ENCODE peak calls at places on chromosomes 3 and 15, in eight cellular contexts. One of them, this sample, is unnamed.

GRCh38 chr15:41637086-41637485 is 23.1 kb upstream of the MGA start:
- DNase-seq in dorsolateral prefrontal cortex: no peak
- DNase-seq in fibroblast of villous mesenchyme: no peak
- DNase-seq in breast epithelium: no peak
- DNase-seq in CD8-positive, alpha-beta T cell: no peak
- DNase-seq in upper lobe of right lung: no peak
- DNase-seq in colonic mucosa: no peak
- DNase-seq in kidney epithelial cell: no peak
- DNase-seq in this sample: no peak

GRCh38 chr15:36501063-36501678 is 78.3 kb upstream of the CDIN1 start:
- DNase-seq in upper lobe of right lung: no peak
- DNase-seq in fibroblast of villous mesenchyme: peak; percentile 66
- DNase-seq in CD8-positive, alpha-beta T cell: no peak
- DNase-seq in kidney epithelial cell: peak; percentile 50
- DNase-seq in breast epithelium: no peak
- DNase-seq in colonic mucosa: peak; percentile 25
- DNase-seq in dorsolateral prefrontal cortex: no peak
- DNase-seq in this sample: peak; percentile 83

GRCh38 chr3:143120716-143121239 is 1.2 kb downstream of the CHST2 start:
- DNase-seq in breast epithelium: no peak
- DNase-seq in dorsolateral prefrontal cortex: no peak
- DNase-seq in fibroblast of villous mesenchyme: no peak
- DNase-seq in CD8-positive, alpha-beta T cell: peak; percentile 25
- DNase-seq in colonic mucosa: peak; percentile 22
- DNase-seq in upper lobe of right lung: peak; percentile 68
- DNase-seq in kidney epithelial cell: no peak
- DNase-seq in this sample: peak; percentile 65

GRCh38 chr3:41002104-41002503 is 197.2 kb upstream of the CTNNB1 start:
- DNase-seq in upper lobe of right lung: no peak
- DNase-seq in fibroblast of villous mesenchyme: no peak
- DNase-seq in colonic mucosa: no peak
- DNase-seq in dorsolateral prefrontal cortex: no peak
- DNase-seq in kidney epithelial cell: no peak
- DNase-seq in CD8-positive, alpha-beta T cell: no peak
- DNase-seq in breast epithelium: no peak
- DNase-seq in this sample: no peak

GRCh38 chr3:44077267-44077666 is 164.4 kb upstream of the TOPAZ1 start:
- DNase-seq in fibroblast of villous mesenchyme: no peak
- DNase-seq in dorsolateral prefrontal cortex: no peak
- DNase-seq in CD8-positive, alpha-beta T cell: no peak
- DNase-seq in colonic mucosa: no peak
- DNase-seq in breast epithelium: no peak
- DNase-seq in kidney epithelial cell: no peak
- DNase-seq in upper lobe of right lung: no peak
- DNase-seq in this sample: peak; percentile 45

GRCh38 chr15:85778107-85778776 is 16.5 kb downstream of the KLHL25 start:
- DNase-seq in kidney epithelial cell: no peak
- DNase-seq in fibroblast of villous mesenchyme: no peak
- DNase-seq in breast epithelium: no peak
- DNase-seq in upper lobe of right lung: no peak
- DNase-seq in CD8-positive, alpha-beta T cell: no peak
- DNase-seq in colonic mucosa: no peak
- DNase-seq in dorsolateral prefrontal cortex: no peak
- DNase-seq in this sample: no peak

GRCh38 chr3:169133178-169134161 is 530.0 kb downstream of the MECOM start:
- DNase-seq in fibroblast of villous mesenchyme: peak; percentile 37
- DNase-seq in kidney epithelial cell: no peak
- DNase-seq in upper lobe of right lung: no peak
- DNase-seq in dorsolateral prefrontal cortex: no peak
- DNase-seq in CD8-positive, alpha-beta T cell: no peak
- DNase-seq in colonic mucosa: no peak
- DNase-seq in breast epithelium: no peak
- DNase-seq in this sample: peak; percentile 62

GRCh38 chr15:23869391-23869790 is 182.3 kb upstream of the NDN start:
- DNase-seq in fibroblast of villous mesenchyme: no peak
- DNase-seq in colonic mucosa: peak; percentile 43
- DNase-seq in kidney epithelial cell: no peak
- DNase-seq in upper lobe of right lung: peak; percentile 74
- DNase-seq in CD8-positive, alpha-beta T cell: no peak
- DNase-seq in dorsolateral prefrontal cortex: no peak
- DNase-seq in breast epithelium: no peak
- DNase-seq in this sample: no peak

GRCh38 chr15:63063164-63063756 is 20.7 kb downstream of the TPM1 start:
- DNase-seq in fibroblast of villous mesenchyme: peak; percentile 17
- DNase-seq in breast epithelium: no peak
- DNase-seq in colonic mucosa: no peak
- DNase-seq in CD8-positive, alpha-beta T cell: no peak
- DNase-seq in dorsolateral prefrontal cortex: no peak
- DNase-seq in kidney epithelial cell: no peak
- DNase-seq in upper lobe of right lung: no peak
- DNase-seq in this sample: no peak

GRCh38 chr3:119849126-119849525 is 67.2 kb downstream of the NR1I2 start:
- DNase-seq in colonic mucosa: no peak
- DNase-seq in kidney epithelial cell: no peak
- DNase-seq in upper lobe of right lung: no peak
- DNase-seq in breast epithelium: no peak
- DNase-seq in CD8-positive, alpha-beta T cell: no peak
- DNase-seq in dorsolateral prefrontal cortex: no peak
- DNase-seq in fibroblast of villous mesenchyme: no peak
- DNase-seq in this sample: no peak

GRCh38 chr15:71125831-71126453 is 10.7 kb downstream of the THSD4 start:
- DNase-seq in fibroblast of villous mesenchyme: no peak
- DNase-seq in colonic mucosa: no peak
- DNase-seq in kidney epithelial cell: no peak
- DNase-seq in CD8-positive, alpha-beta T cell: no peak
- DNase-seq in upper lobe of right lung: no peak
- DNase-seq in breast epithelium: no peak
- DNase-seq in dorsolateral prefrontal cortex: no peak
- DNase-seq in this sample: peak; percentile 66

GRCh38 chr15:70142322-70143191 is 44.8 kb upstream of the TLE3 start:
- DNase-seq in upper lobe of right lung: peak; percentile 76
- DNase-seq in dorsolateral prefrontal cortex: no peak
- DNase-seq in breast epithelium: no peak
- DNase-seq in kidney epithelial cell: no peak
- DNase-seq in CD8-positive, alpha-beta T cell: no peak
- DNase-seq in fibroblast of villous mesenchyme: peak; percentile 89
- DNase-seq in colonic mucosa: no peak
- DNase-seq in this sample: peak; percentile 92

GRCh38 chr15:62940755-62941361 is 101.7 kb upstream of the TPM1 start:
- DNase-seq in kidney epithelial cell: peak; percentile 86
- DNase-seq in upper lobe of right lung: no peak
- DNase-seq in breast epithelium: no peak
- DNase-seq in CD8-positive, alpha-beta T cell: no peak
- DNase-seq in colonic mucosa: peak; percentile 53
- DNase-seq in fibroblast of villous mesenchyme: peak; percentile 93
- DNase-seq in dorsolateral prefrontal cortex: peak; percentile 36
- DNase-seq in this sample: peak; percentile 96

GRCh38 chr3:114714237-114714636 is 420.4 kb downstream of the TIGIT start:
- DNase-seq in CD8-positive, alpha-beta T cell: no peak
- DNase-seq in upper lobe of right lung: no peak
- DNase-seq in dorsolateral prefrontal cortex: no peak
- DNase-seq in colonic mucosa: no peak
- DNase-seq in kidney epithelial cell: no peak
- DNase-seq in breast epithelium: no peak
- DNase-seq in fibroblast of villous mesenchyme: no peak
- DNase-seq in this sample: peak; percentile 22

GRCh38 chr3:160403796-160404510 is 4.5 kb downstream of the SMC4 start:
- DNase-seq in dorsolateral prefrontal cortex: no peak
- DNase-seq in fibroblast of villous mesenchyme: peak; percentile 54
- DNase-seq in CD8-positive, alpha-beta T cell: no peak
- DNase-seq in upper lobe of right lung: no peak
- DNase-seq in breast epithelium: no peak
- DNase-seq in kidney epithelial cell: no peak
- DNase-seq in colonic mucosa: no peak
- DNase-seq in this sample: peak; percentile 34

GRCh38 chr15:20340331-20340811 is 201.2 kb downstream of the GOLGA6L6 start:
- DNase-seq in breast epithelium: peak; percentile 85
- DNase-seq in fibroblast of villous mesenchyme: no peak
- DNase-seq in CD8-positive, alpha-beta T cell: peak; percentile 41
- DNase-seq in kidney epithelial cell: no peak
- DNase-seq in upper lobe of right lung: peak; percentile 90
- DNase-seq in colonic mucosa: no peak
- DNase-seq in dorsolateral prefrontal cortex: peak; percentile 68
- DNase-seq in this sample: no peak

GRCh38 chr3:162302983-162303624 is 806.5 kb downstream of the OTOL1 start:
- DNase-seq in colonic mucosa: no peak
- DNase-seq in upper lobe of right lung: no peak
- DNase-seq in dorsolateral prefrontal cortex: no peak
- DNase-seq in kidney epithelial cell: no peak
- DNase-seq in breast epithelium: no peak
- DNase-seq in CD8-positive, alpha-beta T cell: no peak
- DNase-seq in fibroblast of villous mesenchyme: peak; percentile 11
- DNase-seq in this sample: peak; percentile 66

GRCh38 chr3:195886181-195887141 is 21.9 kb downstream of the TNK2 start:
- DNase-seq in dorsolateral prefrontal cortex: no peak
- DNase-seq in kidney epithelial cell: no peak
- DNase-seq in breast epithelium: no peak
- DNase-seq in upper lobe of right lung: no peak
- DNase-seq in CD8-positive, alpha-beta T cell: no peak
- DNase-seq in fibroblast of villous mesenchyme: no peak
- DNase-seq in colonic mucosa: no peak
- DNase-seq in this sample: no peak

GRCh38 chr3:170038434-170039110 is 777 bp downstream of the GPR160 start:
- DNase-seq in dorsolateral prefrontal cortex: no peak
- DNase-seq in breast epithelium: no peak
- DNase-seq in fibroblast of villous mesenchyme: no peak
- DNase-seq in upper lobe of right lung: peak; percentile 83
- DNase-seq in kidney epithelial cell: no peak
- DNase-seq in colonic mucosa: peak; percentile 63
- DNase-seq in CD8-positive, alpha-beta T cell: no peak
- DNase-seq in this sample: no peak

GRCh38 chr3:183554377-183554776 is 1.1 kb downstream of the KLHL6 start:
- DNase-seq in breast epithelium: no peak
- DNase-seq in kidney epithelial cell: no peak
- DNase-seq in fibroblast of villous mesenchyme: no peak
- DNase-seq in colonic mucosa: no peak
- DNase-seq in upper lobe of right lung: no peak
- DNase-seq in CD8-positive, alpha-beta T cell: no peak
- DNase-seq in dorsolateral prefrontal cortex: no peak
- DNase-seq in this sample: no peak
- H3K4me3 ChIP-seq in breast epithelium: no peak overlapping the region
- H3K4me3 ChIP-seq in kidney epithelial cell: no peak overlapping the region
- H3K4me3 ChIP-seq in fibroblast of villous mesenchyme: no peak overlapping the region
- H3K4me3 ChIP-seq in colonic mucosa: peak overlapping the region; percentile 23
- H3K4me3 ChIP-seq in upper lobe of right lung: peak overlapping the region; percentile 49
- H3K4me3 ChIP-seq in CD8-positive, alpha-beta T cell: peak overlapping the region; percentile 48
- H3K4me3 ChIP-seq in dorsolateral prefrontal cortex: peak overlapping the region; percentile 27
- H3K4me3 ChIP-seq in this sample: no peak overlapping the region

GRCh38 chr15:83449250-83449671 is 2.1 kb downstream of the SH3GL3 start:
- DNase-seq in CD8-positive, alpha-beta T cell: no peak
- DNase-seq in breast epithelium: no peak
- DNase-seq in colonic mucosa: no peak
- DNase-seq in dorsolateral prefrontal cortex: no peak
- DNase-seq in fibroblast of villous mesenchyme: no peak
- DNase-seq in kidney epithelial cell: no peak
- DNase-seq in upper lobe of right lung: no peak
- DNase-seq in this sample: no peak
- TF ChIP-seq CTCF in CD8-positive, alpha-beta T cell: no peak
- TF ChIP-seq CTCF in breast epithelium: no peak
- TF ChIP-seq CTCF in colonic mucosa: no peak
- TF ChIP-seq CTCF in dorsolateral prefrontal cortex: no peak
- TF ChIP-seq CTCF in fibroblast of villous mesenchyme: no peak
- TF ChIP-seq CTCF in kidney epithelial cell: no peak
- TF ChIP-seq CTCF in upper lobe of right lung: no peak
- TF ChIP-seq CTCF in this sample: no peak

GRCh38 chr15:51227967-51228783 is 110.2 kb downstream of the CYP19A1 start:
- DNase-seq in dorsolateral prefrontal cortex: no peak
- DNase-seq in breast epithelium: no peak
- DNase-seq in kidney epithelial cell: peak; percentile 41
- DNase-seq in upper lobe of right lung: no peak
- DNase-seq in fibroblast of villous mesenchyme: peak; percentile 88
- DNase-seq in CD8-positive, alpha-beta T cell: no peak
- DNase-seq in colonic mucosa: no peak
- DNase-seq in this sample: peak; percentile 82
- H3K4me3 ChIP-seq in dorsolateral prefrontal cortex: no peak overlapping the region
- H3K4me3 ChIP-seq in breast epithelium: no peak overlapping the region
- H3K4me3 ChIP-seq in kidney epithelial cell: no peak overlapping the region
- H3K4me3 ChIP-seq in upper lobe of right lung: no peak overlapping the region
- H3K4me3 ChIP-seq in fibroblast of villous mesenchyme: no peak overlapping the region
- H3K4me3 ChIP-seq in CD8-positive, alpha-beta T cell: no peak overlapping the region
- H3K4me3 ChIP-seq in colonic mucosa: no peak overlapping the region
- H3K4me3 ChIP-seq in this sample: no peak overlapping the region

GRCh38 chr3:139202959-139203349 is 140.9 kb upstream of the MRPS22 start:
- DNase-seq in CD8-positive, alpha-beta T cell: no peak
- DNase-seq in breast epithelium: no peak
- DNase-seq in kidney epithelial cell: no peak
- DNase-seq in fibroblast of villous mesenchyme: no peak
- DNase-seq in colonic mucosa: no peak
- DNase-seq in upper lobe of right lung: no peak
- DNase-seq in dorsolateral prefrontal cortex: no peak
- DNase-seq in this sample: no peak

GRCh38 chr3:139204756-139205155 is 139.1 kb upstream of the MRPS22 start:
- DNase-seq in fibroblast of villous mesenchyme: peak; percentile 31
- DNase-seq in colonic mucosa: no peak
- DNase-seq in breast epithelium: no peak
- DNase-seq in kidney epithelial cell: no peak
- DNase-seq in CD8-positive, alpha-beta T cell: no peak
- DNase-seq in dorsolateral prefrontal cortex: no peak
- DNase-seq in upper lobe of right lung: no peak
- DNase-seq in this sample: peak; percentile 33

GRCh38 chr3:139203752-139204151 is 140.1 kb upstream of the MRPS22 start:
- DNase-seq in fibroblast of villous mesenchyme: no peak
- DNase-seq in dorsolateral prefrontal cortex: no peak
- DNase-seq in colonic mucosa: no peak
- DNase-seq in CD8-positive, alpha-beta T cell: no peak
- DNase-seq in kidney epithelial cell: no peak
- DNase-seq in upper lobe of right lung: no peak
- DNase-seq in breast epithelium: no peak
- DNase-seq in this sample: no peak

GRCh38 chr3:139201446-139202225 is 142.2 kb upstream of the MRPS22 start:
- DNase-seq in kidney epithelial cell: no peak
- DNase-seq in breast epithelium: no peak
- DNase-seq in colonic mucosa: no peak
- DNase-seq in fibroblast of villous mesenchyme: no peak
- DNase-seq in dorsolateral prefrontal cortex: no peak
- DNase-seq in upper lobe of right lung: no peak
- DNase-seq in CD8-positive, alpha-beta T cell: no peak
- DNase-seq in this sample: no peak

DNA sequence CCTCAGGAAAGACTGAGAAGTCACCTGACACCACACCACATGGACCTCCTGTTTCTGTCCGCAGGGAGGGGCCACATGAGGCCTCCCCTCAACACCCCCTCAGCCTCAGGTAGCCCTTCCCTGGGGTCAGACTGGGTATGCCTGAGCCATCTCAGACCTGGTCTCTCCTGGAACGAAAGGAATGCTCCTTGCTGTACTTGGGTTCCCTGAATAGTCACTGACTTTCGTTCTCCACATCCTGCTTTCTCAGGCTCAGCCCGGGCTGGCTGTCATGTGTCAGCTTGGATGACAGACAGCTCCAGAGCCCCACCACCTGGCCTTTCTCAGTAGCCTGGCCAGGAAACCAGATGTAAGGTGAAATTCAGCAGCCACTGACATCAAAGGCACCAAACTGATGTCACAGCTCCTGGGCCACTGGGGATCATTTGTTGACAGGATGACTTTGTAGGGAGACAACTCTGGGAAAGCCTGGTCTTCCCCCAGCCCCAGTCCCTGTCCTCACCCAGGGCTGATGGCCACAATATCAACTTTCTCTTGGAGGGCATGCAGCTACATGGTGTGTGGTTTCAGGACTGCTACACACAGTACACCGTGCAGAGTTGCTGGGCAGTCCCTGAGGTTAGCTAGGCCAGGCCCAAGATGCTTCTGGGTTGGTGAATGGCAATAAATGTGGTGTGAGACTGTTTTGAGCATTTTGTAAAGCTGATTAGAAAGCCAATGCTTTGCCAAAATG is 141.4 kb upstream of the MRPS22 start:
- DNase-seq in dorsolateral prefrontal cortex: peak; percentile 35
- DNase-seq in fibroblast of villous mesenchyme: no peak
- DNase-seq in upper lobe of right lung: no peak
- DNase-seq in CD8-positive, alpha-beta T cell: no peak
- DNase-seq in colonic mucosa: peak; percentile 76
- DNase-seq in kidney epithelial cell: peak; percentile 39
- DNase-seq in breast epithelium: no peak
- DNase-seq in this sample: no peak
- TF ChIP-seq CTCF in dorsolateral prefrontal cortex: peak; percentile 29
- TF ChIP-seq CTCF in fibroblast of villous mesenchyme: no peak
- TF ChIP-seq CTCF in upper lobe of right lung: no peak
- TF ChIP-seq CTCF in CD8-positive, alpha-beta T cell: no peak
- TF ChIP-seq CTCF in colonic mucosa: peak; percentile 31
- TF ChIP-seq CTCF in kidney epithelial cell: peak; percentile 56
- TF ChIP-seq CTCF in breast epithelium: no peak
- TF ChIP-seq CTCF in this sample: no peak